ENCODE peak calls at places on chromosomes 3 and 15, in five cellular contexts. V is GM12878, N is HepG2, X is K562, F is upper lobe of left lung. E is an unnamed sample.

GRCh38 chr3:185948292-185948691 is 10.5 kb upstream of the TRA2B start:
- ATAC-seq in V (no peak), N (no peak), X (peak; percentile 52), F (no peak), E (no peak)

GRCh38 chr3:54685213-54685612 is 242.6 kb downstream of the LRTM1 start:
- ATAC-seq in V (no peak), N (no peak), X (no peak), F (no peak), E (no peak)

GRCh38 chr3:188156051-188156450 is 2.1 kb downstream of the LPP start:
- ATAC-seq in V (no peak), N (no peak), X (no peak), F (no peak), E (no peak)

GRCh38 chr3:11655188-11655928 is 11.6 kb upstream of the VGLL4 start:
- ATAC-seq in V (no peak), N (peak; percentile 66), X (peak; percentile 23), F (no peak), E (no peak)

GRCh38 chr15:92205255-92205739 is 188.4 kb upstream of the ST8SIA2 start:
- ATAC-seq in V (no peak), N (peak; percentile 78), X (no peak), F (no peak), E (no peak)

GRCh38 chr15:68328485-68328884 is 50.9 kb downstream of the FEM1B start:
- ATAC-seq in V (no peak), N (no peak), X (no peak), F (no peak), E (no peak)

GRCh38 chr3:34152641-34153040 is 354.2 kb downstream of the PDCD6IP start:
- ATAC-seq in V (no peak), N (no peak), X (no peak), F (no peak), E (no peak)

GRCh38 chr3:4693620-4694019 is 200.5 kb downstream of the ITPR1 start:
- ATAC-seq in V (peak; percentile 94), N (no peak), X (no peak), F (no peak), E (no peak)

GRCh38 chr3:89983449-89983848 is 876.0 kb downstream of the EPHA3 start:
- ATAC-seq in V (no peak), N (no peak), X (no peak), F (no peak), E (no peak)

GRCh38 chr3:166837535-166837934 is 542.6 kb downstream of the ZBBX start:
- ATAC-seq in V (peak; percentile 93), N (peak; percentile 95), X (no peak), F (no peak), E (no peak)

GRCh38 chr3:105661461-105661860 is 207.4 kb downstream of the CBLB start:
- ATAC-seq in V (no peak), N (no peak), X (no peak), F (no peak), E (no peak)
- H3K36me3 ChIP-seq in V (peaks cover 3% of the 10 kb centered on the region), N (peaks cover 12% of the 10 kb centered on the region), X (no peaks in the 10 kb centered on the region), F (peaks cover 4% of the 10 kb centered on the region), E (peaks cover 68% of the 10 kb centered on the region)

GRCh38 chr3:57752307-57752706 is 3.8 kb upstream of the SLMAP start:
- ATAC-seq in V (no peak), N (no peak), X (no peak), F (no peak), E (no peak)
- TF ChIP-seq EP300 in V (no peak), N (no peak), X (no peak), F (peak; percentile 15), E (no peak)

GRCh38 chr15:44656913-44657312 is 6.5 kb downstream of the SPG11 start:
- ATAC-seq in V (no peak), N (no peak), X (no peak), F (no peak), E (no peak)
- H3K36me3 ChIP-seq in V (no peaks in the 10 kb centered on the region), N (peaks cover 29% of the 10 kb centered on the region), X (peaks cover 72% of the 10 kb centered on the region), F (peaks cover 10% of the 10 kb centered on the region), E (no peaks in the 10 kb centered on the region)

GRCh38 chr3:189557824-189558223 is 73.4 kb upstream of the TP63 start:
- ATAC-seq in V (no peak), N (no peak), X (no peak), F (no peak), E (no peak)
- TF ChIP-seq EP300 in V (no peak), N (no peak), X (no peak), F (no peak), E (no peak)

DNA sequence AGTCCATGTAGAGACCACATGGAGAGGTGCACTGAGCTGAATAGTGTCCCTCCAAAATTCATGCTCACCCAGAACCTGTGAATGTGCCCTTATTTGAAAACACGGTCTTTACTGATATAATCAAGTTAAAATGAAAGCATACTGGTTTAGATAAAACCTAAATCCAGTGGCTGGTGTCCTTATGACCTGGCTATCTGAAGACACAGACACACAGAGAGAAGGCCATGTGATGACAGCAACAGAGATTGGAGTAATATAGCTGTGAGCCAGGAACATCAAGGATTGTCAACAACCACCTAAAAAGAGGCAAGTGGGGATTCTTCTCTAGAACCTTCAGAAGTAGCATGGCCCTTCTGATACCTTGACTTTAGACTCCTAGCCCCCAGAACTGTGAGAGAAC is 54.7 kb upstream of the CD47 start:
- ATAC-seq in V (no peak), N (no peak), X (no peak), F (no peak), E (no peak)
- H3K36me3 ChIP-seq in V (no peaks in the 10 kb centered on the region), N (no peaks in the 10 kb centered on the region), X (no peaks in the 10 kb centered on the region), F (no peaks in the 10 kb centered on the region), E (no peaks in the 10 kb centered on the region)

DNA sequence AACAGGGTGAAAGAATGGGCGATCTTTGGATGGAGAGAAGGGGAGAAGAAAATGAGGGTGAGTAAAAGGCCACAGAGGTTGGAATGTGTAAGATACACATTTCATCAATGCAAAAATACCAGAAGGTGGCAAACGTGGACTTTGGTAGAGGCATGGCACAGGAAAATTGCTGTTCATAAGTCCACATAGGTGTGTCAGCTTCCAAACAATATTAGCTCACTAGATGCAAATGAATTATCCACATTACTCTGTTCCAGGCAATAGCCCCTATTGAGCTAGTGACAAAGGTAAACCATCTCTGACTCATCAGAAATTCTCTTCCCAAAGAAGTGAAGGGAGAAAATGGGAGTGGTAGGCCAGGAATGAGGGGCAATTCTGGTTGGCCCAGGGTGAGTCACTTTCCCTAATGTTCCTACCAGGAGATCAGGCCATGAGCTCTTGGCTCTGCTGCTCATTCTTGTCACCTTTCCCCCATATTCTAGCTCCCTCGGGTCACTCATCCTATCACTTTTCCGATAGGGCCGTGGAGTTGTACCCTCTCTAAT is 19.9 kb downstream of the ACKR2 start:
- ATAC-seq in V (no peak), N (peak; percentile 89), X (no peak), F (no peak), E (no peak)
- TF ChIP-seq EP300 in V (no peak), N (peak; percentile 88), X (no peak), F (no peak), E (no peak)

DNA sequence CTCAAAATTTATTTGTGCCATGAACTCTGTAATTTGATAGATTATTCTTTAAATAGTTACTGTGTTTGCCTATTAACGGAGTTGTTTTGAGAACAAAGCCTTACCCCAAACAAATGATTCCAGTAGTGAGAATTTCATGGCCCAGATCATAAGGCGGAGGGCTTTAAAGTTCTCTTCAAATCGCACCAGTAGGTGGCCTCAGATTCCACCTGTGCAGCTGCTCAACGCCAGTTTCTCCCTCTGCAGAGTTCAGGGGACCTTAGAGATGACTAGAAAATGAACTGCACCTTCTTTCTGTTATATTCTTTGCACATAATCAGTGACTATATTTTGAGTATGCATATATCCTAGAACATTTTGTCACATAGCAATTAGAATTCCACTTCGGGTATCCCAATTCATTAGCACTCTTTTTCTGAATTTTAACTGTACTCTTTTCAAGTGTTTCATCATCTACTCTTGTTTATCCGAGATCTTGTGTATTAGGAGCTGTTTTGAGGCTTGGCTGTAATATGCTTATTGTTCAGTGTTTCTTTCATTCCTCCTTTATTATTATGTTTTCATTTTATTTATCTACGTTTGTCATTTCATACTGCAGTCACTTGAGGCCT is 232.6 kb upstream of the CHRM5 start:
- ATAC-seq in V (peak; percentile 72), N (peak; percentile 86), X (peak; percentile 87), F (no peak), E (no peak)
- H3K36me3 ChIP-seq in V (no peaks in the 10 kb centered on the region), N (no peaks in the 10 kb centered on the region), X (no peaks in the 10 kb centered on the region), F (no peaks in the 10 kb centered on the region), E (no peaks in the 10 kb centered on the region)

GRCh38 chr3:138915503-138916498 is 31.1 kb downstream of the FOXL2 start:
- ATAC-seq in V (peak; percentile 97), N (peak; percentile 94), X (peak; percentile 92), F (peak; percentile 98), E (peak; percentile 95)
- TF ChIP-seq EP300 in V (no peak), N (no peak), X (no peak), F (no peak), E (no peak)

E was measured in gastroesophageal sphincter.